ENCODE peak calls at places on chromosomes 1 and 21, in six cellular contexts. N, S, M, B, D and U are unnamed samples.

GRCh38 chr1:231828182-231828920 is 201.8 kb downstream of the DISC1 start:
- DNase-seq in B (no peak), M (no peak), D (peak; percentile 16), N (no peak), S (no peak), U (peak; percentile 45)

GRCh38 chr1:108617008-108617723 is 43.7 kb downstream of the HENMT1 start:
- DNase-seq in B (no peak), D (no peak), S (no peak), M (no peak), N (no peak), U (no peak)

GRCh38 chr1:29520571-29521437 is 284.5 kb downstream of the PTPRU start:
- DNase-seq in D (no peak), S (peak; percentile 46), N (no peak), M (peak; percentile 24), B (no peak), U (no peak)

GRCh38 chr1:12578860-12579422 is 39.1 kb downstream of the DHRS3 start:
- DNase-seq in B (no peak), M (no peak), N (no peak), S (no peak), D (no peak), U (no peak)

GRCh38 chr1:198798923-198799386 is 160.1 kb downstream of the PTPRC start:
- DNase-seq in N (no peak), S (no peak), M (no peak), D (no peak), B (no peak), U (no peak)

GRCh38 chr1:202567747-202568146 is 142.5 kb downstream of the SYT2 start:
- DNase-seq in D (no peak), M (no peak), B (no peak), S (no peak), N (no peak), U (no peak)

GRCh38 chr1:172745014-172745413 is 86.1 kb downstream of the FASLG start:
- DNase-seq in D (no peak), B (no peak), N (no peak), M (no peak), S (no peak), U (peak; percentile 79)

GRCh38 chr1:11124965-11125364 is 25.3 kb upstream of the EXOSC10 start:
- DNase-seq in B (no peak), M (no peak), N (no peak), D (no peak), S (no peak), U (no peak)

GRCh38 chr21:40002978-40003377 is 135.7 kb downstream of the PCP4 start:
- DNase-seq in S (no peak), M (no peak), N (no peak), B (no peak), D (no peak), U (no peak)

GRCh38 chr1:15739745-15740144 is 2.6 kb upstream of the TMEM82 start:
- DNase-seq in M (no peak), N (no peak), S (no peak), D (no peak), B (no peak), U (no peak)

GRCh38 chr1:29673669-29674624 is 437.6 kb downstream of the PTPRU start:
- DNase-seq in D (no peak), N (no peak), B (no peak), M (no peak), S (peak; percentile 18), U (no peak)

GRCh38 chr1:12595839-12596821 is 21.9 kb downstream of the DHRS3 start:
- DNase-seq in M (peak; percentile 85), S (peak; percentile 94), D (peak; percentile 62), B (peak; percentile 82), N (peak; percentile 91), U (peak; percentile 95)

GRCh38 chr1:188058801-188059200 is 1230.1 kb downstream of the PLA2G4A start:
- DNase-seq in B (no peak), N (no peak), D (no peak), S (no peak), M (no peak), U (no peak)

GRCh38 chr1:46352363-46352762 is 11.8 kb downstream of the NSUN4 start:
- DNase-seq in B (no peak), M (no peak), S (no peak), N (no peak), D (no peak), U (no peak)

GRCh38 chr21:34928637-34929036 is 120.5 kb downstream of the RUNX1 start:
- DNase-seq in B (no peak), S (no peak), N (no peak), D (no peak), M (no peak), U (no peak)

GRCh38 chr1:6580588-6581270 is 935 bp downstream of the ZBTB48 start:
- DNase-seq in M (peak; percentile 61), D (peak; percentile 55), B (no peak), N (no peak), S (peak; percentile 69), U (peak; percentile 40)

GRCh38 chr21:33325222-33326067 is 675 bp downstream of the IFNAR1 start:
- DNase-seq in N (peak; percentile 76), D (peak; percentile 79), S (peak; percentile 85), M (peak; percentile 81), B (peak; percentile 84), U (peak; percentile 83)

GRCh38 chr21:31531967-31532366 is 127.5 kb upstream of the SOD1 start:
- DNase-seq in S (peak; percentile 13), D (no peak), B (no peak), N (no peak), M (no peak), U (no peak)

GRCh38 chr21:34020005-34020847 is 53.2 kb upstream of the MRPS6 start:
- DNase-seq in B (no peak), N (no peak), M (no peak), D (no peak), S (no peak), U (no peak)

GRCh38 chr1:101613549-101613948 is 376.7 kb downstream of the S1PR1 start:
- DNase-seq in S (no peak), B (no peak), D (no peak), M (no peak), N (no peak), U (no peak)

GRCh38 chr1:5840551-5840914 is 151.7 kb downstream of the NPHP4 start:
- DNase-seq in B (no peak), S (no peak), M (no peak), N (no peak), D (no peak), U (no peak)

GRCh38 chr1:54350360-54350759 is 55.8 kb downstream of the SSBP3 start:
- DNase-seq in B (no peak), N (no peak), S (no peak), M (no peak), D (no peak), U (no peak)

GRCh38 chr1:231919900-231920299 is 293.3 kb downstream of the DISC1 start:
- DNase-seq in D (no peak), N (no peak), M (no peak), B (peak; percentile 52), S (no peak), U (no peak)

GRCh38 chr21:20341431-20341830 is 656.8 kb upstream of the NCAM2 start:
- DNase-seq in B (no peak), N (no peak), S (no peak), D (no peak), M (no peak), U (no peak)

GRCh38 chr1:202280595-202280994 is 61.1 kb downstream of the UBE2T start:
- DNase-seq in M (no peak), S (no peak), B (no peak), D (no peak), N (no peak), U (no peak)

GRCh38 chr1:199269241-199269640 is 630.4 kb downstream of the PTPRC start:
- DNase-seq in M (no peak), S (no peak), D (no peak), B (no peak), N (no peak), U (no peak)

GRCh38 chr1:1329304-1330210 is 1.5 kb upstream of the TAS1R3 start:
- DNase-seq in S (no peak), B (no peak), D (no peak), M (no peak), N (no peak), U (no peak)

GRCh38 chr1:146031476-146031875 is 9.9 kb upstream of the HJV start:
- DNase-seq in D (no peak), S (no peak), N (no peak), M (no peak), B (no peak), U (no peak)
- H3K4me3 ChIP-seq in D (no peak overlapping the region), S (no peak overlapping the region), N (no peak overlapping the region), M (no peak overlapping the region), B (no peak overlapping the region), U (no peak overlapping the region)

DNA sequence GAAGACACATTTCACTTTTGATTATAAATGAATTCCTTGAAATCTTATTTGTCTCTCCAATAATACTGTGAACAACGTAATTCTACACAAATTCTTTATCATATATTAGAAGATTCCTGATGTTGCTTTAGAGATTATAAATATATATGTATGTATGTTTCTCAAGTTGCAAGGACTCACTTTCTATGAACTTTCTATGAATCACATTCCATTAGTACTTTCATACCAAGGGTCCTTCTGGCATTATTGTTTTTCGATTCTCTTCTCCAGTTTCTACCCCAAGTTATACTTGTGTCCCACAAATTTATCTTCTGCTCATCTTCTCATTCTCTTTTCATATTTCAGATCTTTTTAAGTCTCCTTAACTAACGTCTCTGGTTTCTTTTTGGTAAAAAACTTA is 55.9 kb downstream of the ZNHIT6 start:
- DNase-seq in N (no peak), M (no peak), B (no peak), S (no peak), D (no peak), U (no peak)
- H3K27me3 ChIP-seq in N (no peaks in the 10 kb centered on the region), M (no peaks in the 10 kb centered on the region), B (no peaks in the 10 kb centered on the region), S (no peaks in the 10 kb centered on the region), D (no peaks in the 10 kb centered on the region), U (no peaks in the 10 kb centered on the region)

GRCh38 chr1:147772540-147772939 is 12.1 kb upstream of the GJA5 start:
- DNase-seq in S (no peak), D (no peak), M (no peak), N (no peak), B (no peak), U (no peak)
- H3K4me3 ChIP-seq in S (peak overlapping the region; percentile 28), D (no peak overlapping the region), M (no peak overlapping the region), N (peak overlapping the region; percentile 50), B (peak overlapping the region; percentile 46), U (no peak overlapping the region)

DNA sequence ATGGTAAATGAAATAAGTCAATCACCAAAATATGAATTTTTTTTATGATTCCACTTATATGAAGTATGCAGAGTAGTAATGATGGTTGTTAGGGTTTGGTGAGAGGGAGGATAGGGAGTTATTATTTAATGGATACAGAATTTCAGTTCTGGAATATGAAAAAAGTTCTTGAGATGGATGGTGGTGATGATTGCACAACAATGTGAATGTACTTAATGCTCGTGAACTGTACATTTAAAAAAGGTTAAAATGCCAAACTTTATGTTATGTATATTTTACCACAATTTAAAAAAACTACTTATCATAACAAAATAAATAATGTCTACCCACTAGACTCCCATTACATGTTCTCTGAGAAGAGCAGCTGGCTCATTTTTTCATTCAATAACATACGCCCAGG is 55.4 kb upstream of the TTC39A start:
- DNase-seq in N (no peak), D (no peak), S (no peak), M (no peak), B (no peak), U (no peak)
- H3K27me3 ChIP-seq in N (no peaks in the 10 kb centered on the region), D (no peaks in the 10 kb centered on the region), S (no peaks in the 10 kb centered on the region), M (no peaks in the 10 kb centered on the region), B (no peaks in the 10 kb centered on the region), U (no peaks in the 10 kb centered on the region)

GRCh38 chr1:174968750-174969244 is 30.9 kb upstream of the CACYBP start:
- DNase-seq in S (no peak), D (no peak), M (no peak), B (no peak), N (no peak), U (no peak)
- H3K4me3 ChIP-seq in S (no peak overlapping the region), D (no peak overlapping the region), M (no peak overlapping the region), B (no peak overlapping the region), N (no peak overlapping the region), U (no peak overlapping the region)